ENCODE peak calls at places on chromosomes 6 and 20, in five cellular contexts. One of them, this sample, is unnamed.

GRCh38 chr20:42475773-42476172 is 713.9 kb downstream of the PTPRT start:
- DNase-seq in hepatic stellate cell: no peak
- DNase-seq in GM18507: no peak
- DNase-seq in Ammon's horn: no peak
- DNase-seq in breast epithelium: no peak
- DNase-seq in this sample: no peak

GRCh38 chr6:157538163-157538562 is 157.2 kb downstream of the ZDHHC14 start:
- DNase-seq in hepatic stellate cell: no peak
- DNase-seq in GM18507: no peak
- DNase-seq in breast epithelium: no peak
- DNase-seq in Ammon's horn: no peak
- DNase-seq in this sample: no peak

GRCh38 chr6:140344149-140344913 is 969.9 kb upstream of the CITED2 start:
- DNase-seq in hepatic stellate cell: peak; percentile 2
- DNase-seq in GM18507: no peak
- DNase-seq in breast epithelium: no peak
- DNase-seq in Ammon's horn: no peak
- DNase-seq in this sample: no peak

GRCh38 chr6:147222160-147222838 is 18.1 kb downstream of the STXBP5 start:
- DNase-seq in GM18507: no peak
- DNase-seq in hepatic stellate cell: no peak
- DNase-seq in Ammon's horn: no peak
- DNase-seq in breast epithelium: no peak
- DNase-seq in this sample: no peak

GRCh38 chr20:63025534-63026331 is 19.0 kb upstream of the BHLHE23 start:
- DNase-seq in breast epithelium: peak; percentile 23
- DNase-seq in Ammon's horn: peak; percentile 23
- DNase-seq in hepatic stellate cell: peak; percentile 69
- DNase-seq in GM18507: no peak
- DNase-seq in this sample: no peak

GRCh38 chr6:168908887-168909286 is 344.8 kb downstream of the THBS2 start:
- DNase-seq in hepatic stellate cell: peak; percentile 75
- DNase-seq in breast epithelium: no peak
- DNase-seq in Ammon's horn: no peak
- DNase-seq in GM18507: no peak
- DNase-seq in this sample: no peak

GRCh38 chr6:69957990-69958559 is 91.7 kb downstream of the COL19A1 start:
- DNase-seq in hepatic stellate cell: no peak
- DNase-seq in GM18507: no peak
- DNase-seq in breast epithelium: no peak
- DNase-seq in Ammon's horn: no peak
- DNase-seq in this sample: no peak

GRCh38 chr20:17747431-17747846 is 47.7 kb downstream of the BANF2 start:
- DNase-seq in Ammon's horn: peak; percentile 41
- DNase-seq in breast epithelium: no peak
- DNase-seq in GM18507: no peak
- DNase-seq in hepatic stellate cell: peak; percentile 90
- DNase-seq in this sample: no peak

GRCh38 chr6:46491789-46492547 is 719 bp upstream of the RCAN2 start:
- DNase-seq in Ammon's horn: peak; percentile 75
- DNase-seq in hepatic stellate cell: peak; percentile 69
- DNase-seq in breast epithelium: peak; percentile 23
- DNase-seq in GM18507: no peak
- DNase-seq in this sample: no peak

GRCh38 chr6:158870418-158870957 is 51.3 kb upstream of the EZR start:
- DNase-seq in hepatic stellate cell: no peak
- DNase-seq in Ammon's horn: no peak
- DNase-seq in GM18507: no peak
- DNase-seq in breast epithelium: no peak
- DNase-seq in this sample: no peak

GRCh38 chr6:16985484-16986284 is 116.2 kb upstream of the STMND1 start:
- DNase-seq in Ammon's horn: peak; percentile 29
- DNase-seq in GM18507: no peak
- DNase-seq in hepatic stellate cell: peak; percentile 47
- DNase-seq in breast epithelium: no peak
- DNase-seq in this sample: no peak

GRCh38 chr6:43299338-43300293 is 1.6 kb downstream of the SLC22A7 start:
- DNase-seq in breast epithelium: no peak
- DNase-seq in hepatic stellate cell: no peak
- DNase-seq in Ammon's horn: no peak
- DNase-seq in GM18507: no peak
- DNase-seq in this sample: no peak